ENCODE peak calls at places on chromosomes 4 and X, in nine cellular contexts. P is upper lobe of right lung, A is keratinocyte, L is mucosa of descending colon, S is progenitor cell of endocrine pancreas, W is fibroblast of lung, X is pancreas, Q is posterior cingulate gyrus, I is activated T-helper 1 cell treated with Interleukin-2 at 50 U/mL for 16 hours. Z is an unnamed sample.

GRCh38 chrX:40462797-40463196 is 118.0 kb upstream of the ATP6AP2 start:
- DNase-seq in A (no peak), S (no peak), W (peak), P (no peak), I (no peak), L (no peak), Q (no peak), X (no peak), Z (no peak)

GRCh38 chr4:53100801-53101581 is 238.9 kb downstream of the RASL11B start:
- DNase-seq in W (peak), A (no peak), P (no peak), X (no peak), L (no peak), S (no peak), I (no peak), Q (no peak), Z (no peak)

GRCh38 chr4:4666187-4666586 is 124.3 kb upstream of the STX18 start:
- DNase-seq in P (no peak), L (no peak), I (no peak), X (no peak), Q (no peak), W (no peak), S (no peak), A (no peak), Z (no peak)

GRCh38 chr4:123786955-123787354 is 390.4 kb downstream of the SPRY1 start:
- DNase-seq in Q (no peak), I (no peak), S (no peak), A (no peak), P (no peak), X (no peak), L (peak), W (peak), Z (peak)

GRCh38 chr4:89837385-89837995 is 529 bp upstream of the SNCA start:
- DNase-seq in L (peak), A (peak), X (no peak), W (peak), I (no peak), P (no peak), Q (peak), S (peak), Z (no peak)

GRCh38 chrX:40041915-40042314 is 55.8 kb downstream of the BCOR start:
- DNase-seq in P (no peak), Q (no peak), I (no peak), X (no peak), W (no peak), L (no peak), S (no peak), A (no peak), Z (no peak)

GRCh38 chr4:14729605-14730004 is 272.7 kb upstream of the CPEB2 start:
- DNase-seq in X (no peak), W (no peak), S (no peak), P (no peak), A (no peak), I (no peak), Q (no peak), L (no peak), Z (no peak)

GRCh38 chr4:81472249-81473085 is 760 bp upstream of the RASGEF1B start:
- DNase-seq in I (no peak), W (no peak), X (peak), P (no peak), L (peak), S (no peak), Q (peak), A (no peak), Z (peak)

GRCh38 chrX:117610049-117610448 is 506.6 kb downstream of the KLHL13 start:
- DNase-seq in P (no peak), I (no peak), Q (no peak), L (no peak), X (no peak), S (no peak), W (no peak), A (no peak), Z (no peak)

GRCh38 chrX:134026732-134027311 is 41.4 kb upstream of the GPC3 start:
- DNase-seq in I (no peak), L (peak), S (peak), W (peak), X (peak), A (no peak), Q (no peak), P (no peak), Z (peak)

GRCh38 chrX:153966841-153967535 is 4.6 kb downstream of the HCFC1 start:
- DNase-seq in X (no peak), S (no peak), Q (no peak), P (no peak), W (peak), L (no peak), A (no peak), I (no peak), Z (no peak)

GRCh38 chr4:88745581-88746163 is 48.0 kb upstream of the NAP1L5 start:
- DNase-seq in W (no peak), P (no peak), A (no peak), S (no peak), X (no peak), I (no peak), L (no peak), Q (no peak), Z (no peak)

GRCh38 chr4:57065730-57066482 is 44.3 kb downstream of the IGFBP7 start:
- DNase-seq in W (peak), X (no peak), Q (no peak), L (no peak), I (no peak), P (no peak), A (no peak), S (no peak), Z (no peak)

GRCh38 chr4:2281575-2282343 is 19.9 kb upstream of the MXD4 start:
- DNase-seq in A (no peak), W (no peak), L (peak), X (no peak), P (no peak), S (no peak), Q (peak), I (peak), Z (peak)

GRCh38 chrX:92260102-92260501 is 480.9 kb downstream of the PCDH11X start:
- DNase-seq in P (no peak), L (no peak), X (no peak), Q (no peak), I (no peak), A (no peak), S (no peak), W (no peak), Z (no peak)

GRCh38 chr4:128768373-128768996 is 41.0 kb upstream of the JADE1 start:
- DNase-seq in I (no peak), P (no peak), Q (no peak), W (peak), A (no peak), X (no peak), S (no peak), L (no peak), Z (no peak)

GRCh38 chr4:148965080-148965479 is 522.9 kb upstream of the NR3C2 start:
- DNase-seq in X (no peak), L (no peak), P (no peak), A (no peak), Q (no peak), W (no peak), I (no peak), S (no peak), Z (no peak)

GRCh38 chr4:40550900-40551546 is 78.6 kb downstream of the RBM47 start:
- DNase-seq in L (peak), S (no peak), W (peak), X (peak), I (no peak), P (no peak), Q (no peak), A (peak), Z (peak)

GRCh38 chr4:39987505-39987904 is 9.8 kb upstream of the PDS5A start:
- DNase-seq in I (no peak), W (no peak), S (no peak), Q (no peak), P (peak), X (no peak), A (no peak), L (no peak), Z (no peak)

GRCh38 chr4:188387134-188387791 is 248.0 kb downstream of the TRIML1 start:
- DNase-seq in P (no peak), X (no peak), I (no peak), W (peak), A (no peak), L (no peak), Q (no peak), S (no peak), Z (no peak)

GRCh38 chr4:40848251-40848650 is 98.5 kb downstream of the NSUN7 start:
- DNase-seq in S (no peak), X (no peak), L (no peak), W (no peak), Q (no peak), P (no peak), I (no peak), A (no peak), Z (no peak)

GRCh38 chr4:185213829-185214228 is 4.4 kb downstream of the SNX25 start:
- DNase-seq in A (no peak), X (no peak), I (no peak), Q (no peak), W (no peak), P (no peak), L (no peak), S (no peak), Z (no peak)

GRCh38 chr4:162457071-162457865 is 293.5 kb upstream of the FSTL5 start:
- DNase-seq in X (no peak), A (no peak), P (no peak), W (no peak), S (no peak), I (no peak), L (peak), Q (no peak), Z (no peak)

GRCh38 chr4:169621754-169622481 is 1.5 kb downstream of the CLCN3 start:
- DNase-seq in P (no peak), W (peak), S (no peak), I (no peak), X (no peak), A (no peak), L (no peak), Q (no peak), Z (no peak)

GRCh38 chr4:121213940-121214339 is 49.8 kb upstream of the TNIP3 start:
- DNase-seq in Q (no peak), I (no peak), S (no peak), A (no peak), P (no peak), L (no peak), W (no peak), X (no peak), Z (no peak)

GRCh38 chrX:109635151-109635550 is 10.2 kb upstream of the KCNE5 start:
- DNase-seq in A (no peak), X (peak), Q (no peak), W (no peak), P (no peak), S (no peak), L (peak), I (no peak), Z (no peak)

GRCh38 chr4:85650908-85651307 is 176.0 kb downstream of the ARHGAP24 start:
- DNase-seq in P (no peak), A (no peak), X (peak), W (no peak), L (no peak), Q (no peak), I (no peak), S (no peak), Z (no peak)

GRCh38 chrX:41917517-41917916 is 5.8 kb downstream of the CASK start:
- DNase-seq in X (no peak), Q (no peak), I (no peak), P (no peak), S (no peak), A (no peak), W (no peak), L (no peak), Z (no peak)

GRCh38 chr4:123706961-123707360 is 310.4 kb downstream of the SPRY1 start:
- DNase-seq in L (no peak), S (no peak), X (no peak), W (peak), I (no peak), P (no peak), A (no peak), Q (no peak), Z (no peak)

GRCh38 chrX:16695079-16695676 is 17.3 kb downstream of the CTPS2 start:
- DNase-seq in Q (peak), P (peak), I (peak), W (peak), S (peak), X (peak), L (peak), A (no peak), Z (peak)

GRCh38 chrX:86021652-86022289 is 25.6 kb downstream of the CHM start:
- DNase-seq in Q (no peak), L (no peak), S (no peak), I (no peak), P (no peak), W (no peak), X (no peak), A (no peak), Z (no peak)

GRCh38 chrX:129755779-129756650 is 17.2 kb downstream of the XPNPEP2 start:
- DNase-seq in S (no peak), Q (no peak), A (no peak), L (no peak), I (no peak), W (no peak), P (no peak), X (no peak), Z (no peak)

Z was measured in stomach.